ENCODE peak calls at places on chromosome 2, in seven cellular contexts. One of them, this sample, is unnamed. For H3K4me1, the result is how much of the 10 kb centered on the place peaks cover.

GRCh38 chr2:159606287-159606686 is 10.1 kb downstream of the BAZ2B start:
- DNase-seq in upper lobe of right lung: no peak
- DNase-seq in gastrocnemius medialis: no peak
- DNase-seq in fibroblast of lung: no peak
- DNase-seq in IMR-90: peak
- DNase-seq in right atrium auricular region: no peak
- DNase-seq in A549: no peak
- DNase-seq in this sample: no peak

GRCh38 chr2:131045925-131046579 is 47.2 kb downstream of the FAM168B start:
- DNase-seq in A549: no peak
- DNase-seq in gastrocnemius medialis: peak
- DNase-seq in IMR-90: no peak
- DNase-seq in right atrium auricular region: no peak
- DNase-seq in upper lobe of right lung: no peak
- DNase-seq in fibroblast of lung: no peak
- DNase-seq in this sample: no peak

GRCh38 chr2:29747786-29748470 is 173.5 kb downstream of the ALK start:
- DNase-seq in right atrium auricular region: no peak
- DNase-seq in IMR-90: peak
- DNase-seq in A549: peak
- DNase-seq in fibroblast of lung: peak
- DNase-seq in gastrocnemius medialis: no peak
- DNase-seq in upper lobe of right lung: no peak
- DNase-seq in this sample: peak

GRCh38 chr2:42770288-42771131 is 6.6 kb upstream of the OXER1 start:
- DNase-seq in fibroblast of lung: peak
- DNase-seq in right atrium auricular region: no peak
- DNase-seq in upper lobe of right lung: no peak
- DNase-seq in gastrocnemius medialis: peak
- DNase-seq in IMR-90: peak
- DNase-seq in A549: peak
- DNase-seq in this sample: peak

GRCh38 chr2:206983156-206983875 is 44.0 kb downstream of the CPO start:
- DNase-seq in upper lobe of right lung: no peak
- DNase-seq in IMR-90: peak
- DNase-seq in right atrium auricular region: no peak
- DNase-seq in gastrocnemius medialis: no peak
- DNase-seq in fibroblast of lung: peak
- DNase-seq in A549: no peak
- DNase-seq in this sample: no peak

GRCh38 chr2:187842978-187843847 is 289.0 kb upstream of the TFPI start:
- DNase-seq in IMR-90: peak
- DNase-seq in A549: peak
- DNase-seq in gastrocnemius medialis: no peak
- DNase-seq in upper lobe of right lung: no peak
- DNase-seq in right atrium auricular region: no peak
- DNase-seq in fibroblast of lung: peak
- DNase-seq in this sample: peak

GRCh38 chr2:53422979-53423378 is 344.6 kb upstream of the CHAC2 start:
- DNase-seq in right atrium auricular region: no peak
- DNase-seq in IMR-90: peak
- DNase-seq in A549: no peak
- DNase-seq in gastrocnemius medialis: no peak
- DNase-seq in fibroblast of lung: peak
- DNase-seq in upper lobe of right lung: no peak
- DNase-seq in this sample: peak

GRCh38 chr2:34365937-34366336 is 766.8 kb upstream of the FAM98A start:
- DNase-seq in gastrocnemius medialis: no peak
- DNase-seq in A549: no peak
- DNase-seq in right atrium auricular region: no peak
- DNase-seq in IMR-90: no peak
- DNase-seq in upper lobe of right lung: no peak
- DNase-seq in fibroblast of lung: no peak
- DNase-seq in this sample: peak

GRCh38 chr2:69893684-69894481 is at the start of gene SNRNP27:
- DNase-seq in gastrocnemius medialis: peak
- DNase-seq in right atrium auricular region: peak
- DNase-seq in IMR-90: peak
- DNase-seq in upper lobe of right lung: peak
- DNase-seq in A549: peak
- DNase-seq in fibroblast of lung: peak
- DNase-seq in this sample: peak

GRCh38 chr2:219560893-219561178 is 10.5 kb downstream of the OBSL1 start:
- DNase-seq in IMR-90: no peak
- DNase-seq in gastrocnemius medialis: no peak
- DNase-seq in right atrium auricular region: no peak
- DNase-seq in fibroblast of lung: no peak
- DNase-seq in A549: no peak
- DNase-seq in upper lobe of right lung: no peak
- DNase-seq in this sample: no peak

GRCh38 chr2:74128206-74128605 is 19.5 kb downstream of the BOLA3 start:
- DNase-seq in IMR-90: peak
- DNase-seq in A549: no peak
- DNase-seq in upper lobe of right lung: no peak
- DNase-seq in right atrium auricular region: no peak
- DNase-seq in fibroblast of lung: peak
- DNase-seq in gastrocnemius medialis: no peak
- DNase-seq in this sample: no peak

GRCh38 chr2:47309472-47309951 is 93.4 kb upstream of the MSH2 start:
- DNase-seq in upper lobe of right lung: no peak
- DNase-seq in A549: no peak
- DNase-seq in fibroblast of lung: no peak
- DNase-seq in gastrocnemius medialis: no peak
- DNase-seq in right atrium auricular region: no peak
- DNase-seq in IMR-90: no peak
- DNase-seq in this sample: no peak

GRCh38 chr2:226963528-226963927 is 127.7 kb downstream of the RHBDD1 start:
- DNase-seq in upper lobe of right lung: no peak
- DNase-seq in right atrium auricular region: no peak
- DNase-seq in A549: no peak
- DNase-seq in gastrocnemius medialis: no peak
- DNase-seq in fibroblast of lung: peak
- DNase-seq in IMR-90: peak
- DNase-seq in this sample: no peak

GRCh38 chr2:230542751-230543150 is 126.8 kb downstream of the SP100 start:
- DNase-seq in upper lobe of right lung: no peak
- DNase-seq in A549: no peak
- DNase-seq in gastrocnemius medialis: no peak
- DNase-seq in fibroblast of lung: no peak
- DNase-seq in right atrium auricular region: no peak
- DNase-seq in IMR-90: no peak
- DNase-seq in this sample: no peak

GRCh38 chr2:218465987-218466633 is 47.2 kb downstream of the VIL1 start:
- DNase-seq in A549: no peak
- DNase-seq in gastrocnemius medialis: no peak
- DNase-seq in right atrium auricular region: no peak
- DNase-seq in fibroblast of lung: peak
- DNase-seq in IMR-90: peak
- DNase-seq in upper lobe of right lung: no peak
- DNase-seq in this sample: peak

GRCh38 chr2:10399358-10399757 is 48.8 kb downstream of the ODC1 start:
- DNase-seq in fibroblast of lung: no peak
- DNase-seq in upper lobe of right lung: no peak
- DNase-seq in IMR-90: no peak
- DNase-seq in gastrocnemius medialis: no peak
- DNase-seq in A549: no peak
- DNase-seq in right atrium auricular region: no peak
- DNase-seq in this sample: no peak

GRCh38 chr2:234165421-234165820 is 114.9 kb downstream of the SPP2 start:
- DNase-seq in gastrocnemius medialis: no peak
- DNase-seq in upper lobe of right lung: no peak
- DNase-seq in A549: no peak
- DNase-seq in fibroblast of lung: no peak
- DNase-seq in IMR-90: peak
- DNase-seq in right atrium auricular region: no peak
- DNase-seq in this sample: no peak

GRCh38 chr2:237171396-237171795 is 85.7 kb downstream of the COPS8 start:
- DNase-seq in right atrium auricular region: peak
- DNase-seq in upper lobe of right lung: no peak
- DNase-seq in fibroblast of lung: peak
- DNase-seq in gastrocnemius medialis: peak
- DNase-seq in A549: peak
- DNase-seq in IMR-90: peak
- DNase-seq in this sample: peak

GRCh38 chr2:11344342-11344955 is at the start of gene ROCK2:
- DNase-seq in IMR-90: peak
- DNase-seq in right atrium auricular region: peak
- DNase-seq in fibroblast of lung: peak
- DNase-seq in gastrocnemius medialis: peak
- DNase-seq in upper lobe of right lung: peak
- DNase-seq in A549: peak
- DNase-seq in this sample: peak

GRCh38 chr2:177256026-177256425 is 8.5 kb downstream of the NFE2L2 start:
- DNase-seq in gastrocnemius medialis: no peak
- DNase-seq in IMR-90: no peak
- DNase-seq in fibroblast of lung: no peak
- DNase-seq in upper lobe of right lung: no peak
- DNase-seq in A549: no peak
- DNase-seq in right atrium auricular region: no peak
- DNase-seq in this sample: no peak
- H3K4me1 ChIP-seq in gastrocnemius medialis: half or more
- H3K4me1 ChIP-seq in IMR-90: under half
- H3K4me1 ChIP-seq in fibroblast of lung: under half
- H3K4me1 ChIP-seq in upper lobe of right lung: half or more
- H3K4me1 ChIP-seq in A549: half or more
- H3K4me1 ChIP-seq in right atrium auricular region: half or more
- H3K4me1 ChIP-seq in this sample: under half

DNA sequence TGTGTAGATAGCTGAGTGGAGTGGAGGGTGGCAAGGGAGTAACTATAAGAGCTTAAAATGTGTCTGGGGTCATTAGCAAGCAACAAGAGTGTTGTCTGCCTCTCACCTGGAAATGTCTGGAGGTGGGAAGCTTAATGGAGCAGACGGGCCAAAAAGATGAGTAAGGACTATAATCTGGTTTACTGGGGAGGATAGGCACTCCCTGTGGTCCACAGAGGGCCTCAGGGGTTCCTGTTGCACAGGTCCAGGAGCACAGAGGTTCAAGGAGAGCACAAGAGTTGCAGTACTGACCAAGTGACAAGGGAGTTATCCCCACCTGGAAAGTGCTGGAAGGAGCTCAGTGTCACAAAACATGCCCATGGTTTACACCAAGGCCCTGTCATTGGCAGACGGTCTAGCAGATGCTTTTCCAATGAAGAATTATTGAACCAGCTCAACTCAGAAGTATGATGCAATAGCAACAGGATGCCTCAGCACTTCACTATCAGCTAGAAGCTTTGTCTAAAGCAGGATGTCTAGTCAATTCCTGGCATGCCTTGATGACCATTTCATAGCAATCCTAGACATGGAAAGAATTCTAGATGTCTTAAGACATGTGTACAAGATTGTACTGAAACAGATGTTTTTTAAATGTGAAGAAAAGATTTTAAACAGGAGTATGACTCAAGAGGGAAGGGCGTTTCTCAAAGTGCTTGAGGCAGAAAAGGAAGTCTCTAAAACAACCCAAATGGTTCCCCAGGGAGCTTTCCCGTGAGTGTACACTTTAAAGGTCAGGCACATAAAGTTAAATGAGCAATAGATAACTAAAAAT is 62.9 kb upstream of the SERPINE2 start:
- DNase-seq in IMR-90: peak
- DNase-seq in A549: no peak
- DNase-seq in upper lobe of right lung: no peak
- DNase-seq in gastrocnemius medialis: peak
- DNase-seq in fibroblast of lung: peak
- DNase-seq in right atrium auricular region: no peak
- DNase-seq in this sample: peak
- TF ChIP-seq CTCF in IMR-90: no peak
- TF ChIP-seq CTCF in A549: no peak
- TF ChIP-seq CTCF in upper lobe of right lung: no peak
- TF ChIP-seq CTCF in gastrocnemius medialis: no peak
- TF ChIP-seq CTCF in fibroblast of lung: no peak
- TF ChIP-seq CTCF in right atrium auricular region: no peak
- TF ChIP-seq CTCF in this sample: no peak

DNA sequence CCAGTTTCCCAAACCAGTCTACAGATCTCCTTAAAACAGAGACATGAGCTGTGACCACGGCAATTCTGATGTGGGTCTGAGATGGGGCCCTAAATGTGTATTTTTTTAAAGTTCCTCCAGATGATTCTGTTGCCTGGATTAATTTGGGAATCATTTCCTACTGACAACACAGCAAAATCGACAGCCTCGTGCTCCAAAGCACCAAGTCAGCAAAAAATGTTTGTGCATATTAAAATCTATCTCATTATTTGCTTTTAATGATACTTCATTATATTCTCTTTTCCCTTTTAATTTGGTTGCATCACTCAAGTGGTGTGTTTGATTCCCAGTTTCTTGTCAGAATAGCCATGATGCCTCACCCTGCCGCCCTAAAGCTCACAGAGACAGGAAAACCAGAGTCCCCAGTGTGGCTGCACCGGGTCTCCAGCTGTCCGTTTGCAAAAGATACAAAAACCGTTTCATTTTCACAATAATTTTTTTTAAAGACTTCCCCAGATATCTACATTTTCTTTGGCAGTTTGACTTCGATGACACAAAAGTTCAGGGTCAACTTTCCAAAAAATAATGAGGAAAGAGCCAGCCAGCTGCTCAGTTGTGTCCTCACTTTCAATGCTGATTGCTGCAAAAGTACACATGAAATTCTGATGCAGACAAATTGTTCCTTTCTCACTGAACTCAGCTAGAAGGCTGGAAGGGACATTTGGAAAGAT is 443.2 kb upstream of the ID2 start:
- DNase-seq in right atrium auricular region: no peak
- DNase-seq in IMR-90: no peak
- DNase-seq in upper lobe of right lung: no peak
- DNase-seq in gastrocnemius medialis: peak
- DNase-seq in A549: no peak
- DNase-seq in fibroblast of lung: no peak
- DNase-seq in this sample: no peak
- H3K4me1 ChIP-seq in right atrium auricular region: under half
- H3K4me1 ChIP-seq in IMR-90: under half
- H3K4me1 ChIP-seq in upper lobe of right lung: under half
- H3K4me1 ChIP-seq in gastrocnemius medialis: under half
- H3K4me1 ChIP-seq in A549: under half
- H3K4me1 ChIP-seq in fibroblast of lung: under half
- H3K4me1 ChIP-seq in this sample: under half

DNA sequence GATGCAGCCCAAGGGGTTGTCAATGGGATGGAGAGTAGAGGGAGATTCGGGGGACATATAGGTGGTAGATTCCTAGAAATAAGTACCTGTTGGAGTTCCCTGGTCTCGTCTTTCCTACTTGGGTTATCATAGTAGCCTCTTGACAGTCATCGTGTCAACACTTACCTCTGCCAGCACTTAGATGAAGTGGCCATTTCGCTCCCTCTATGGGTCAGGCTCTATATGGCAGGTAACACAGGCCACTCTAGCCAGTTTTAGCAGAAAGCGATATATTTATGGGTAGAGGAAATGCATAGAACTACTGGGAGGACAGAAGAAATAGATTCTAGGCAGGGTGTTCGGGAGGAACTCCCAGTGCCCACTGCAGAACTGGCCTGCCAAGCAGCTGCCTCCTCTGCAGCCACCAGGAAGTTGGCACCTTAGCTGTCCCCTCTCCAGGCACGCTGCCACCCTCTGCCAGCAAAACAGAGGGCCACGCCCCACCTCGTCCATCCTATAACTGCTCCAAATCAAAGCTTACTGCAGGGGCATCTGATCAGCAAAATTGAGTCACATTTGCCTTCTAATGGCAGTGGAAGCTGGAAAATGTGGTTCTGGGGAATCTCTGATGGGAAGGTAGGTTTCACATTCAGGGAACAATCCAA is 181.3 kb downstream of the INSIG2 start:
- DNase-seq in upper lobe of right lung: peak
- DNase-seq in A549: no peak
- DNase-seq in fibroblast of lung: no peak
- DNase-seq in gastrocnemius medialis: no peak
- DNase-seq in right atrium auricular region: no peak
- DNase-seq in IMR-90: no peak
- DNase-seq in this sample: no peak
- TF ChIP-seq CTCF in upper lobe of right lung: peak
- TF ChIP-seq CTCF in A549: no peak
- TF ChIP-seq CTCF in fibroblast of lung: no peak
- TF ChIP-seq CTCF in gastrocnemius medialis: no peak
- TF ChIP-seq CTCF in right atrium auricular region: no peak
- TF ChIP-seq CTCF in IMR-90: no peak
- TF ChIP-seq CTCF in this sample: peak